ENCODE peak calls at places on chromosomes 2 and 18, in nine cellular contexts. I is fibroblast of pulmonary artery, X is epithelial cell of esophagus, F is neural progenitor cell, R is heart right ventricle, Y is heart left ventricle, M is psoas muscle, E is A549, V is Panc1. K is an unnamed sample.

GRCh38 chr2:46983065-46983801 is 67.6 kb upstream of the MCFD2 start:
- DNase-seq in V (no peak), I (peak), M (no peak), E (no peak), Y (no peak), R (no peak), X (peak), F (no peak), K (no peak)

GRCh38 chr2:135256531-135257258 is 204.6 kb downstream of the RAB3GAP1 start:
- DNase-seq in R (no peak), Y (no peak), F (no peak), M (no peak), E (no peak), X (peak), V (no peak), I (peak), K (no peak)

GRCh38 chr18:58831610-58832009 is 33.1 kb upstream of the ZNF532 start:
- DNase-seq in V (no peak), R (no peak), Y (no peak), I (peak), E (no peak), F (no peak), M (no peak), X (peak), K (peak)

GRCh38 chr2:120205901-120206581 is 17.2 kb downstream of the TMEM185B start:
- DNase-seq in X (peak), R (peak), I (peak), E (no peak), M (no peak), F (peak), V (no peak), Y (no peak), K (no peak)

GRCh38 chr18:44700652-44701051 is 20.0 kb downstream of the SETBP1 start:
- DNase-seq in Y (no peak), V (no peak), X (peak), M (peak), E (no peak), R (no peak), F (no peak), I (peak), K (no peak)

GRCh38 chr18:12287684-12288405 is 20.2 kb upstream of the TUBB6 start:
- DNase-seq in F (peak), I (peak), Y (peak), X (peak), E (peak), M (peak), V (no peak), R (peak), K (peak)

GRCh38 chr2:15069149-15069548 is 436.6 kb downstream of the LRATD1 start:
- DNase-seq in M (no peak), E (no peak), R (no peak), I (no peak), Y (no peak), X (no peak), V (no peak), F (peak), K (peak)

GRCh38 chr2:158772306-158773078 is 22.6 kb upstream of the DAPL1 start:
- DNase-seq in Y (no peak), R (no peak), I (no peak), M (no peak), F (no peak), E (no peak), V (no peak), X (no peak), K (no peak)

GRCh38 chr2:127479219-127479825 is 47.0 kb downstream of the IWS1 start:
- DNase-seq in F (peak), Y (no peak), R (no peak), M (no peak), V (peak), I (peak), X (peak), E (peak), K (peak)

GRCh38 chr18:47881752-47882455 is 48.6 kb downstream of the SMAD2 start:
- DNase-seq in V (no peak), E (peak), Y (no peak), R (no peak), X (peak), M (no peak), F (no peak), I (peak), K (no peak)

GRCh38 chr2:43458002-43458628 is 137.7 kb downstream of the THADA start:
- DNase-seq in I (peak), E (peak), F (no peak), V (no peak), R (no peak), Y (no peak), X (peak), M (no peak), K (peak)

GRCh38 chr2:48127612-48128191 is 221.4 kb upstream of the FBXO11 start:
- DNase-seq in I (no peak), E (no peak), M (no peak), Y (no peak), X (peak), F (no peak), V (no peak), R (no peak), K (no peak)

GRCh38 chr2:58739033-58739432 is 497.9 kb upstream of the FANCL start:
- DNase-seq in X (peak), I (no peak), Y (no peak), M (no peak), F (no peak), E (no peak), R (no peak), V (no peak), K (no peak)

GRCh38 chr2:45220227-45220626 is 211.0 kb upstream of the SIX2 start:
- DNase-seq in F (no peak), Y (no peak), I (no peak), X (no peak), E (no peak), V (no peak), M (peak), R (no peak), K (no peak)

GRCh38 chr2:23590227-23590869 is 205.4 kb downstream of the KLHL29 start:
- DNase-seq in R (no peak), E (no peak), M (no peak), I (no peak), V (no peak), X (no peak), Y (no peak), F (no peak), K (no peak)

GRCh38 chr2:230129343-230129742 is 60.6 kb upstream of the SLC16A14 start:
- DNase-seq in R (no peak), F (no peak), E (no peak), Y (no peak), V (no peak), X (no peak), M (no peak), I (no peak), K (no peak)

GRCh38 chr18:24369420-24369819 is 28.2 kb downstream of the OSBPL1A start:
- DNase-seq in Y (no peak), R (no peak), I (no peak), M (no peak), X (no peak), E (no peak), V (no peak), F (no peak), K (peak)

GRCh38 chr2:70084973-70085710 is 2.1 kb upstream of the PCBP1 start:
- DNase-seq in Y (no peak), M (peak), E (no peak), V (no peak), I (no peak), R (no peak), F (no peak), X (peak), K (no peak)

GRCh38 chr2:124081154-124081771 is 56.2 kb downstream of the CNTNAP5 start:
- DNase-seq in Y (no peak), M (no peak), R (no peak), X (peak), E (no peak), F (no peak), V (no peak), I (peak), K (no peak)

GRCh38 chr2:242030858-242031257 is 161.3 kb downstream of the RTP5 start:
- DNase-seq in F (no peak), M (peak), I (no peak), X (no peak), R (no peak), Y (no peak), E (no peak), V (no peak), K (no peak)
- H3K4me3 ChIP-seq in F (no peak), M (no peak), I (no peak), X (no peak), R (no peak), Y (no peak), E (no peak), V (no peak), K (no peak)

DNA sequence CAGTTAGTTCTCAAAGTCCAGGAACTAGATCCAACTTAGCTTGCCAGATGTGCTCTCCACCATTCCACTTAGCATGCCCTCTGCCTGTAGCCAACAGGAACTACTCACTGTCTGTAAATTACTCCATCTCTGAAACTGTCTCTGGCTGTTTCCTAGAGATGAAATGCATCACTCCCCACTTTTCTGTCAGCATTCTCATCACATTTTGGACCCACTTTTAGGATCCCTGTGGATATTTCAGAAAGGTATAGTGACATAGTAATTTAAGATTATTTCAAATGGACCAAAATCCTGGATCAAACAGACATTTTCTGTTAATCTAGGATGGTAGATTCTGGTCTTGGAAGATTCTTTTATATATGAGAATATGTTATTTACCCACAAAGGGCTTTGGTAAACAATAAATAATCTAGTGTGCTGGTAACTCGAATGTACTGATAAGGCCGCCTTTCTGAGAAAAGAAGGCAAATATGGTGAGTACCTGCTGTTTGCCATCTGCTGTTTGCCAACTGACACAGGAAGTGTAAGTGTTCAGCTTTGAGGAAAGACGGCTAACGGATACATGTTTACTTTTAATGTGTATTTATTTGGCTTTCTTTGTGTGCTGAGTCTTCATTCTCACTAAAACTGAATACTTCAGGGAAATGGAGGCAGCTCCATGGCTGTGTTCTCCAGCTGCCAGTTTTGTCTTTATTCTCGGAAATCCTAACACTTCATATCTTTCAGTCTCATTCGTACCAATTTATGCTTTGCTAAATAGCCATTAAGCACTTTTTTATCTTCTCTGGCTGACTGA is 79.5 kb downstream of the EVA1A start:
- DNase-seq in I (peak), R (no peak), Y (no peak), F (peak), M (no peak), X (peak), E (peak), V (no peak), K (no peak)
- TF ChIP-seq CTCF in I (peak), R (no peak), Y (no peak), F (peak), M (no peak), X (peak), E (peak), V (peak), K (peak)

GRCh38 chr2:10242451-10242850 is 60.3 kb upstream of the HPCAL1 start:
- DNase-seq in R (no peak), X (no peak), M (peak), V (no peak), Y (no peak), F (no peak), E (no peak), I (no peak), K (no peak)
- H3K4me3 ChIP-seq in R (no peak), X (no peak), M (no peak), V (no peak), Y (no peak), F (no peak), E (no peak), I (no peak), K (no peak)

GRCh38 chr18:8461544-8461943 is 147.7 kb upstream of the RAB12 start:
- DNase-seq in R (no peak), X (no peak), I (no peak), M (no peak), F (no peak), E (no peak), V (no peak), Y (no peak), K (no peak)
- TF ChIP-seq CTCF in R (no peak), X (no peak), I (no peak), M (no peak), F (no peak), E (no peak), V (no peak), Y (no peak), K (no peak)

GRCh38 chr2:109456776-109457175 is 157.0 kb downstream of the SEPTIN10 start:
- DNase-seq in R (no peak), M (no peak), I (no peak), X (no peak), F (no peak), Y (no peak), E (no peak), V (no peak), K (no peak)

GRCh38 chr2:109457811-109458210 is 156.0 kb downstream of the SEPTIN10 start:
- DNase-seq in M (no peak), Y (no peak), X (no peak), E (no peak), V (no peak), I (no peak), R (no peak), F (no peak), K (no peak)

GRCh38 chr2:109458512-109458911 is 155.3 kb downstream of the SEPTIN10 start:
- DNase-seq in F (no peak), M (no peak), V (no peak), E (no peak), R (no peak), I (no peak), Y (no peak), X (no peak), K (no peak)

GRCh38 chr2:109455731-109456691 is 157.8 kb downstream of the SEPTIN10 start:
- DNase-seq in V (no peak), I (no peak), X (no peak), M (no peak), F (no peak), R (no peak), Y (no peak), E (no peak), K (no peak)

GRCh38 chr2:109457366-109457765 is 156.4 kb downstream of the SEPTIN10 start:
- DNase-seq in R (no peak), M (no peak), V (no peak), X (peak), E (no peak), F (no peak), I (no peak), Y (no peak), K (no peak)
- H3K4me3 ChIP-seq in R (no peak), M (no peak), V (no peak), X (no peak), E (no peak), F (no peak), I (no peak), Y (no peak), K (no peak)

GRCh38 chr18:62198259-62198658 is 11.2 kb downstream of the RELCH start:
- DNase-seq in M (no peak), V (no peak), X (peak), Y (no peak), E (no peak), I (no peak), F (no peak), R (no peak), K (no peak)

GRCh38 chr18:62196978-62197377 is 9.9 kb downstream of the RELCH start:
- DNase-seq in E (no peak), Y (no peak), F (no peak), V (no peak), M (no peak), X (peak), R (no peak), I (no peak), K (no peak)

GRCh38 chr18:62200121-62200914 is 13.3 kb downstream of the RELCH start:
- DNase-seq in F (no peak), Y (no peak), I (peak), M (no peak), X (peak), V (no peak), E (no peak), R (no peak), K (no peak)

GRCh38 chr18:62199629-62200028 is 12.6 kb downstream of the RELCH start:
- DNase-seq in R (no peak), Y (no peak), V (no peak), I (no peak), F (no peak), M (no peak), X (peak), E (no peak), K (no peak)

GRCh38 chr18:62196079-62196478 is 9.0 kb downstream of the RELCH start:
- DNase-seq in E (no peak), R (no peak), F (no peak), X (no peak), V (no peak), Y (no peak), M (no peak), I (no peak), K (no peak)
- TF ChIP-seq CTCF in E (peak), R (no peak), F (peak), X (no peak), V (peak), Y (no peak), M (no peak), I (no peak), K (no peak)

DNA sequence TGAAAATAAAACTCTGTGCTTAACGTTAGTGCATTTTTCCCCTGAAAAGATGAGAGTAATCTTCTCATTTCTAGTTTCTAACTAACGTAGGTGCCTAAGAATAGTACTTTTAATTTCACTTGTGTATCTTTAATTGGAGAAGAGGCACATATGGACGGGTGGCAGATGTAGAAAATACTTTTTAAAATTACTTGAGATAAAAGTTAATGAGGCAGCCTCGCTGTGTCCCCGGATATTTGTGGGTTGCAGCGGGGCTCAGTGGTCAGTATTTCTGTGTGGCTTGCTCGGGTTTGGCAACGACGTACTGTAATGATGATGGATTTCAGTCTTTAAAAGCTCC is 6.9 kb downstream of the GATA6 start:
- DNase-seq in E (no peak), M (no peak), V (no peak), Y (no peak), X (no peak), R (no peak), I (no peak), F (no peak), K (no peak)
- H3K4me3 ChIP-seq in E (no peak), M (no peak), V (peak), Y (peak), X (no peak), R (peak), I (peak), F (no peak), K (no peak)

K was measured in AG09309.